ENCODE peak calls at places on chromosomes 11 and 22, in five cellular contexts. I is H9, D is neuronal stem cell, R is trophoblast cell, X is H1. B is an unnamed sample.

GRCh38 chr11:19087658-19088057 is 27.1 kb upstream of the MRGPRX2 start:
- DNase-seq in I (no peak), D (no peak), R (peak; percentile 40), X (no peak), B (peak; percentile 74)

GRCh38 chr11:76073716-76074115 is 132.6 kb downstream of the WNT11 start:
- DNase-seq in I (no peak), D (no peak), R (peak; percentile 5), X (no peak), B (peak; percentile 11)

GRCh38 chr22:50200333-50201190 is at the start of gene SELENOO:
- DNase-seq in I (peak; percentile 92), D (peak; percentile 87), R (peak; percentile 84), X (peak; percentile 47), B (peak; percentile 87)

GRCh38 chr11:88320149-88320559 is 17.4 kb downstream of the CTSC start:
- DNase-seq in I (no peak), D (no peak), R (no peak), X (no peak), B (peak; percentile 87)

GRCh38 chr11:118608268-118609214 is 1.1 kb downstream of the PHLDB1 start:
- DNase-seq in I (no peak), D (no peak), R (peak; percentile 70), X (no peak), B (peak; percentile 94)

GRCh38 chr11:124278261-124278660 is 22.1 kb downstream of the OR8G5 start:
- DNase-seq in I (no peak), D (no peak), R (no peak), X (no peak), B (no peak)

GRCh38 chr22:18024276-18024939 is at the start of gene MICAL3:
- DNase-seq in I (peak; percentile 39), D (peak; percentile 54), R (peak; percentile 84), X (no peak), B (peak; percentile 66)

GRCh38 chr11:125389339-125390166 is 106.5 kb downstream of the FEZ1 start:
- DNase-seq in I (no peak), D (no peak), R (no peak), X (no peak), B (no peak)

DNA sequence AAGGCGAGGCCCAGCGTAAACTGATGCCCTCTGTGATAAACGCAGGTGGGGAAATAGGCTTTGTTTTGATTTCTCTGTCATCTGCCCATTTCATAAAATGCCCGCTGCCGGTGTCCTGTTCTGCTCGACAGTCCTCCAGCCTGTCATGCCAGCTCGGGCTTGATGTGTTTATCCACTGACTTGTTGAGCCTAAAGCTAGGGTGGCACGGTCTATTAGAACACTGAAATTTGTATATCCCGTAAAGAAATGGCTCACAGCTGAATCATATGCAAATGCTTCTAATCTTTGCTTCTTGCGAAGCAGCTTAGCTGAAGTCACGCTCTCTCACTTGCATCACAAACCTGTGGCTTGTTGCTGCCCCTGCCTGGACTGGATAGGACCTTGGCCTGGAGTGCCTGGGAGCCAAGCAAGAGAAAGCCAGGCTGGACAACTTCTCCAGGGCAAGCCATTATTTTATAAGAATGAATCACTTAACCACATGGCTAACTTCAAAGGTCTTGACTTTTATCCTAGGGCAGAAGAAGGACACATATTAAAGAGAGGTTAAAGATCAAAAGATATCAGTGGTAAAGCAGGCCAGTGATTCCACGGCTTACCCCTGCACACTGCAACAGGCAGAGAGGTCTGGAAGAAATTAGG is 33.1 kb downstream of the EHF start:
- DNase-seq in I (no peak), D (no peak), R (peak; percentile 61), X (no peak), B (peak; percentile 95)
- H2BK12ac ChIP-seq in I (no peak overlapping the region), D (no peak overlapping the region), R (no peak overlapping the region), X (peak overlapping the region; percentile 6), B (no peak overlapping the region)

GRCh38 chr22:37607010-37607911 is 1.4 kb upstream of the GGA1 start:
- DNase-seq in I (peak; percentile 98), D (peak; percentile 76), R (peak; percentile 99), X (peak; percentile 92), B (peak; percentile 63)
- H2BK12ac ChIP-seq in I (no peak overlapping the region), D (no peak overlapping the region), R (no peak overlapping the region), X (no peak overlapping the region), B (no peak overlapping the region)

DNA sequence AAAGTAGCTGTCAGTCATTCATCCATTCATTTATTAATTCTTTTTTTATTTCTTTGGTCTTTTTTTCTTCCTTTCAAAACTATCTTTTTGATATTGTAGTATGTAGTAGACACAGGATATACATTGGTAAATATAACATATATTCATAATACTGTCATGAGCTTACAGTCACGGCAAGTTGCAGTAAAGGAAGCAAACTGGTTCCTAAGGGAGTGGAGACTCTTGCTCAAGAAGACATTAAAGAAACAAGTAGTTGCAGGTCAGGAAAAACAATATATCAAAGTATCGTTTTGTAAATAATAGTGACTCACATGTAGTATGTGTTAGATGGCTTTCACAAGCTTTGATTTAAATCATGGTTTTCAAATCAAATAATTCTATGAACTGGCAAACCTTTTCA is 7.5 kb downstream of the OR5AR1 start:
- DNase-seq in I (no peak), D (no peak), R (no peak), X (no peak), B (no peak)
- H2BK12ac ChIP-seq in I (no peak overlapping the region), D (no peak overlapping the region), R (no peak overlapping the region), X (no peak overlapping the region), B (no peak overlapping the region)

GRCh38 chr11:71247551-71248250 is 4.7 kb downstream of the SHANK2 start:
- DNase-seq in I (peak; percentile 74), D (no peak), R (no peak), X (no peak), B (peak; percentile 26)
- H2BK12ac ChIP-seq in I (peak overlapping the region; percentile 77), D (no peak overlapping the region), R (peak overlapping the region; percentile 79), X (peak overlapping the region; percentile 99), B (no peak overlapping the region)

B was measured in mesenchymal stem cell.